ENCODE peak calls at places on chromosome 7, in seven cellular contexts. R, V, U, T, Z, X and E are unnamed samples.

GRCh38 chr7:97022451-97023306 is 2.0 kb downstream of the DLX5 start:
- DNase-seq in R (no peak), V (no peak), U (no peak), T (no peak), Z (no peak), X (no peak), E (peak)

GRCh38 chr7:159031750-159032149 is 112.9 kb downstream of the VIPR2 start:
- DNase-seq in R (no peak), V (no peak), U (no peak), T (no peak), Z (no peak), X (no peak), E (no peak)

GRCh38 chr7:70590126-70590854 is 541.7 kb upstream of the GALNT17 start:
- DNase-seq in R (no peak), V (no peak), U (no peak), T (no peak), Z (no peak), X (no peak), E (no peak)

GRCh38 chr7:39911167-39911566 is 38.9 kb upstream of the CDK13 start:
- DNase-seq in R (no peak), V (no peak), U (no peak), T (no peak), Z (no peak), X (no peak), E (no peak)

GRCh38 chr7:37999673-38000072 is 79.2 kb downstream of the EPDR1 start:
- DNase-seq in R (no peak), V (peak), U (no peak), T (no peak), Z (no peak), X (no peak), E (no peak)

GRCh38 chr7:70598976-70599375 is 533.0 kb upstream of the GALNT17 start:
- DNase-seq in R (no peak), V (peak), U (no peak), T (no peak), Z (no peak), X (no peak), E (no peak)

GRCh38 chr7:40493609-40494041 is 358.8 kb downstream of the SUGCT start:
- DNase-seq in R (no peak), V (peak), U (no peak), T (no peak), Z (peak), X (no peak), E (no peak)

GRCh38 chr7:155225095-155225494 is 72.6 kb upstream of the INSIG1 start:
- DNase-seq in R (no peak), V (no peak), U (no peak), T (no peak), Z (no peak), X (no peak), E (no peak)

GRCh38 chr7:93551063-93551895 is 23.2 kb downstream of the CALCR start:
- DNase-seq in R (no peak), V (peak), U (no peak), T (peak), Z (peak), X (no peak), E (no peak)

GRCh38 chr7:124364283-124364682 is 331.4 kb upstream of the TMEM229A start:
- DNase-seq in R (no peak), V (no peak), U (no peak), T (no peak), Z (no peak), X (no peak), E (no peak)

GRCh38 chr7:141158562-141158961 is 84.7 kb downstream of the TMEM178B start:
- DNase-seq in R (peak), V (peak), U (no peak), T (peak), Z (peak), X (no peak), E (no peak)